ENCODE peak calls at places on chromosomes 3 and 15, in seven cellular contexts. L, A, J, S, E, W and G are unnamed samples.

GRCh38 chr3:146086211-146086610 is 74.8 kb downstream of the PLOD2 start:
- DNase-seq in L (no peak), A (no peak), J (no peak), S (no peak), E (no peak), W (no peak), G (no peak)

GRCh38 chr15:98609144-98609852 is 39.0 kb upstream of the IGF1R start:
- DNase-seq in L (peak; percentile 50), A (no peak), J (peak; percentile 52), S (no peak), E (no peak), W (no peak), G (peak; percentile 56)

GRCh38 chr3:123799544-123800351 is 84.4 kb downstream of the MYLK start:
- DNase-seq in L (peak; percentile 32), A (no peak), J (peak; percentile 77), S (no peak), E (no peak), W (no peak), G (peak; percentile 71)

GRCh38 chr3:54046677-54047214 is 75.6 kb upstream of the CACNA2D3 start:
- DNase-seq in L (peak; percentile 98), A (no peak), J (peak; percentile 7), S (no peak), E (no peak), W (no peak), G (peak; percentile 71)

GRCh38 chr15:76337047-76337738 is 620 bp downstream of the ISL2 start:
- DNase-seq in L (no peak), A (no peak), J (no peak), S (peak; percentile 6), E (no peak), W (no peak), G (no peak)

GRCh38 chr3:56484525-56485024 is 16.3 kb upstream of the ERC2 start:
- DNase-seq in L (no peak), A (no peak), J (no peak), S (no peak), E (no peak), W (no peak), G (no peak)

GRCh38 chr3:10370429-10370828 is 49.5 kb upstream of the SEC13 start:
- DNase-seq in L (peak; percentile 71), A (no peak), J (peak; percentile 50), S (no peak), E (no peak), W (no peak), G (no peak)

GRCh38 chr15:57685719-57686118 is 20.8 kb upstream of the POLR2M start:
- DNase-seq in L (no peak), A (no peak), J (peak; percentile 17), S (no peak), E (no peak), W (no peak), G (no peak)

GRCh38 chr3:126851382-126851781 is 131.5 kb upstream of the PLXNA1 start:
- DNase-seq in L (no peak), A (no peak), J (no peak), S (no peak), E (no peak), W (no peak), G (no peak)

GRCh38 chr3:58063424-58063823 is 55.2 kb downstream of the FLNB start:
- DNase-seq in L (peak; percentile 88), A (no peak), J (peak; percentile 90), S (no peak), E (peak; percentile 61), W (no peak), G (no peak)

GRCh38 chr3:153172796-153173757 is 11.1 kb downstream of the RAP2B start:
- DNase-seq in L (no peak), A (no peak), J (no peak), S (no peak), E (no peak), W (no peak), G (no peak)

GRCh38 chr15:76714950-76715349 is 190.2 kb downstream of the SCAPER start:
- DNase-seq in L (no peak), A (no peak), J (no peak), S (no peak), E (no peak), W (no peak), G (no peak)

GRCh38 chr3:104879919-104880318 is 486.8 kb upstream of the ALCAM start:
- DNase-seq in L (peak; percentile 47), A (no peak), J (peak; percentile 53), S (no peak), E (no peak), W (no peak), G (no peak)

GRCh38 chr3:181533811-181534210 is 177.9 kb upstream of the SOX2 start:
- DNase-seq in L (no peak), A (no peak), J (no peak), S (no peak), E (no peak), W (no peak), G (no peak)

GRCh38 chr3:195200010-195200822 is 70.7 kb downstream of the XXYLT1 start:
- DNase-seq in L (no peak), A (no peak), J (no peak), S (no peak), E (no peak), W (no peak), G (no peak)

GRCh38 chr15:74976159-74976558 is 19.2 kb upstream of the SCAMP5 start:
- DNase-seq in L (no peak), A (no peak), J (no peak), S (no peak), E (no peak), W (no peak), G (no peak)

GRCh38 chr15:70488002-70488605 is 275.3 kb downstream of the UACA start:
- DNase-seq in L (peak; percentile 85), A (peak; percentile 77), J (peak; percentile 65), S (peak; percentile 69), E (peak; percentile 73), W (peak; percentile 44), G (no peak)

GRCh38 chr3:47261301-47261700 is 21.3 kb downstream of the KIF9 start:
- DNase-seq in L (no peak), A (no peak), J (no peak), S (no peak), E (no peak), W (no peak), G (no peak)

GRCh38 chr3:183285828-183286457 is 32.9 kb downstream of the B3GNT5 start:
- DNase-seq in L (peak; percentile 98), A (no peak), J (peak; percentile 99), S (peak; percentile 76), E (peak; percentile 83), W (peak; percentile 94), G (peak; percentile 84)

GRCh38 chr15:31298707-31299172 is 27.9 kb upstream of the KLF13 start:
- DNase-seq in L (no peak), A (peak; percentile 34), J (no peak), S (no peak), E (peak; percentile 14), W (no peak), G (no peak)

GRCh38 chr15:96247631-96248305 is 82.7 kb upstream of the NR2F2 start:
- DNase-seq in L (no peak), A (no peak), J (no peak), S (no peak), E (no peak), W (no peak), G (no peak)

GRCh38 chr15:70492240-70493177 is 270.8 kb downstream of the UACA start:
- DNase-seq in L (peak; percentile 92), A (no peak), J (peak; percentile 94), S (peak; percentile 49), E (peak; percentile 57), W (peak; percentile 79), G (no peak)

GRCh38 chr15:63054985-63055384 is 12.4 kb downstream of the TPM1 start:
- DNase-seq in L (no peak), A (no peak), J (peak; percentile 37), S (no peak), E (no peak), W (no peak), G (no peak)

GRCh38 chr15:78763796-78764241 is 47.4 kb downstream of the ADAMTS7 start:
- DNase-seq in L (no peak), A (no peak), J (no peak), S (no peak), E (no peak), W (no peak), G (no peak)

GRCh38 chr3:71987089-71987735 is 202.3 kb upstream of the PROK2 start:
- DNase-seq in L (peak; percentile 27), A (no peak), J (peak; percentile 42), S (no peak), E (no peak), W (no peak), G (no peak)

GRCh38 chr15:35142578-35142977 is 57.5 kb upstream of the NANOGP8 start:
- DNase-seq in L (peak; percentile 34), A (no peak), J (peak; percentile 8), S (no peak), E (no peak), W (no peak), G (no peak)

GRCh38 chr3:139120336-139120971 is 75.8 kb upstream of the PRR23C start:
- DNase-seq in L (peak; percentile 68), A (no peak), J (peak; percentile 78), S (no peak), E (no peak), W (no peak), G (no peak)

GRCh38 chr3:188037965-188038581 is 115.9 kb upstream of the LPP start:
- DNase-seq in L (no peak), A (no peak), J (peak; percentile 26), S (no peak), E (no peak), W (no peak), G (no peak)

GRCh38 chr3:105619651-105620050 is 249.2 kb downstream of the CBLB start:
- DNase-seq in L (no peak), A (no peak), J (no peak), S (no peak), E (no peak), W (no peak), G (no peak)

GRCh38 chr15:99440551-99441426 is 125.0 kb upstream of the MEF2A start:
- DNase-seq in L (no peak), A (no peak), J (no peak), S (no peak), E (peak; percentile 24), W (no peak), G (no peak)

GRCh38 chr3:171132873-171133272 is 106.4 kb upstream of the SLC2A2 start:
- DNase-seq in L (peak; percentile 31), A (no peak), J (peak; percentile 77), S (no peak), E (no peak), W (no peak), G (no peak)

GRCh38 chr15:64246364-64247189 is 83.8 kb upstream of the PPIB start:
- DNase-seq in L (peak; percentile 85), A (no peak), J (peak; percentile 94), S (no peak), E (no peak), W (no peak), G (peak; percentile 45)

GRCh38 chr3:107431048-107431297 is 53.7 kb downstream of the CCDC54 start:
- DNase-seq in L (no peak), A (peak; percentile 55), J (no peak), S (peak; percentile 13), E (peak; percentile 40), W (no peak), G (no peak)

GRCh38 chr15:82128401-82129143 is 82.8 kb upstream of the MEX3B start:
- DNase-seq in L (no peak), A (no peak), J (peak; percentile 40), S (no peak), E (no peak), W (no peak), G (no peak)